ENCODE peak calls at places on chromosome 14, in nine cellular contexts. N is GM13977; J is brain microvascular endothelial cell; U is H9; C is left ventricle myocardium inferior; I is RCC 7860; F is effector CD8-positive, alpha-beta T cell; D is NCI-H460; S is NCI-H1092 treated with DMSO at 0.1 percent for 48 hours. T is an unnamed sample.

GRCh38 chr14:101188571-101188915 is 285.0 kb upstream of the RTL1 start:
- DNase-seq in N (no peak), J (no peak), U (no peak), C (no peak), I (no peak), F (no peak), D (no peak), S (no peak), T (no peak)

GRCh38 chr14:50333010-50333409 is 20.9 kb downstream of the DMAC2L start:
- DNase-seq in N (no peak), J (peak), U (no peak), C (peak), I (peak), F (no peak), D (no peak), S (no peak), T (no peak)

GRCh38 chr14:93013368-93013719 is 90.4 kb downstream of the CHGA start:
- DNase-seq in N (peak), J (peak), U (no peak), C (no peak), I (no peak), F (no peak), D (no peak), S (no peak), T (no peak)

GRCh38 chr14:23119362-23120327 is 590 bp upstream of the CEBPE start:
- DNase-seq in N (peak), J (no peak), U (no peak), C (no peak), I (no peak), F (no peak), D (no peak), S (no peak), T (no peak)

GRCh38 chr14:45810152-45810872 is 557.3 kb upstream of the MIS18BP1 start:
- DNase-seq in N (peak), J (no peak), U (no peak), C (no peak), I (no peak), F (no peak), D (no peak), S (no peak), T (peak)

GRCh38 chr14:68210729-68211299 is 391.2 kb downstream of the RAD51B start:
- DNase-seq in N (peak), J (peak), U (no peak), C (no peak), I (peak), F (no peak), D (no peak), S (no peak), T (no peak)

GRCh38 chr14:58270628-58271027 is 26.0 kb downstream of the PSMA3 start:
- DNase-seq in N (no peak), J (no peak), U (no peak), C (no peak), I (peak), F (no peak), D (no peak), S (no peak), T (no peak)

GRCh38 chr14:85660243-85660922 is 130.4 kb downstream of the FLRT2 start:
- DNase-seq in N (no peak), J (no peak), U (no peak), C (no peak), I (no peak), F (no peak), D (no peak), S (no peak), T (no peak)

GRCh38 chr14:103568952-103569351 is 6.2 kb downstream of the COA8 start:
- DNase-seq in N (no peak), J (no peak), U (no peak), C (no peak), I (no peak), F (no peak), D (no peak), S (no peak), T (no peak)

GRCh38 chr14:53144244-53144643 is 8.9 kb downstream of the DDHD1 start:
- DNase-seq in N (peak), J (no peak), U (no peak), C (no peak), I (no peak), F (no peak), D (no peak), S (no peak), T (no peak)

GRCh38 chr14:93772263-93772662 is 16.0 kb downstream of the PRIMA1 start:
- DNase-seq in N (no peak), J (no peak), U (no peak), C (no peak), I (no peak), F (no peak), D (no peak), S (no peak), T (no peak)

GRCh38 chr14:64410084-64410774 is 22.1 kb downstream of the MTHFD1 start:
- DNase-seq in N (no peak), J (peak), U (peak), C (no peak), I (peak), F (no peak), D (no peak), S (no peak), T (no peak)

GRCh38 chr14:75911883-75912282 is 69.9 kb downstream of the TGFB3 start:
- DNase-seq in N (no peak), J (no peak), U (peak), C (no peak), I (no peak), F (no peak), D (no peak), S (no peak), T (no peak)

GRCh38 chr14:104436047-104436531 is 143.5 kb upstream of the C14orf180 start:
- DNase-seq in N (peak), J (peak), U (peak), C (peak), I (no peak), F (no peak), D (no peak), S (no peak), T (no peak)

GRCh38 chr14:96285667-96286066 is 29.7 kb downstream of the BDKRB1 start:
- DNase-seq in N (no peak), J (no peak), U (no peak), C (peak), I (no peak), F (no peak), D (no peak), S (no peak), T (no peak)

GRCh38 chr14:28264306-28264705 is 502.3 kb upstream of the FOXG1 start:
- DNase-seq in N (no peak), J (no peak), U (no peak), C (no peak), I (no peak), F (no peak), D (no peak), S (no peak), T (peak)

GRCh38 chr14:68279777-68280233 is 460.2 kb downstream of the RAD51B start:
- DNase-seq in N (peak), J (no peak), U (no peak), C (no peak), I (no peak), F (no peak), D (no peak), S (no peak), T (no peak)

GRCh38 chr14:62347658-62348057 is 585.4 kb downstream of the SNAPC1 start:
- DNase-seq in N (no peak), J (no peak), U (no peak), C (no peak), I (no peak), F (no peak), D (no peak), S (no peak), T (no peak)

GRCh38 chr14:94129758-94130414 is 482 bp upstream of the IFI27L2 start:
- DNase-seq in N (peak), J (peak), U (peak), C (peak), I (no peak), F (peak), D (peak), S (no peak), T (peak)

GRCh38 chr14:23877111-23877510 is 76.5 kb upstream of the DHRS4 start:
- DNase-seq in N (peak), J (no peak), U (no peak), C (no peak), I (no peak), F (no peak), D (no peak), S (no peak), T (no peak)

GRCh38 chr14:61527325-61528100 is 167.8 kb upstream of the HIF1A start:
- DNase-seq in N (no peak), J (peak), U (no peak), C (no peak), I (peak), F (no peak), D (no peak), S (no peak), T (no peak)

GRCh38 chr14:100093322-100093721 is 28.1 kb downstream of the EVL start:
- DNase-seq in N (no peak), J (no peak), U (no peak), C (no peak), I (no peak), F (no peak), D (no peak), S (no peak), T (no peak)

GRCh38 chr14:94388027-94388895 is at the start of gene SERPINA1:
- DNase-seq in N (no peak), J (no peak), U (no peak), C (no peak), I (peak), F (no peak), D (no peak), S (no peak), T (peak)

GRCh38 chr14:79896009-79896408 is 315.3 kb downstream of the DIO2 start:
- DNase-seq in N (no peak), J (peak), U (no peak), C (no peak), I (no peak), F (no peak), D (no peak), S (no peak), T (no peak)

GRCh38 chr14:24296341-24297157 is 3.0 kb downstream of the DHRS1 start:
- DNase-seq in N (peak), J (peak), U (peak), C (peak), I (peak), F (peak), D (peak), S (peak), T (peak)

GRCh38 chr14:24982472-24983155 is 67.3 kb downstream of the STXBP6 start:
- DNase-seq in N (no peak), J (peak), U (no peak), C (no peak), I (peak), F (no peak), D (peak), S (no peak), T (no peak)

GRCh38 chr14:75884198-75884611 is 97.6 kb downstream of the TGFB3 start:
- DNase-seq in N (no peak), J (peak), U (no peak), C (no peak), I (peak), F (no peak), D (no peak), S (no peak), T (no peak)

GRCh38 chr14:64478634-64479250 is 13.4 kb downstream of the AKAP5 start:
- DNase-seq in N (peak), J (peak), U (no peak), C (no peak), I (peak), F (no peak), D (no peak), S (peak), T (no peak)

GRCh38 chr14:64912256-64912655 is 2.0 kb upstream of the CHURC1 start:
- DNase-seq in N (no peak), J (peak), U (no peak), C (no peak), I (no peak), F (no peak), D (no peak), S (no peak), T (no peak)